ENCODE peak calls at places on chromosomes 1 and 21, in ten cellular contexts. E is skeletal muscle cell; B is myocyte; Y is DMS 273 treated with DMSO at 0.1 percent for 48 hours; C is NCI-H2029; S is foreskin fibroblast; P is NCI-H69; V is naive thymus-derived CD8-positive, alpha-beta T cell; Z is HTR-8/SVneo; J is ovary. A is an unnamed sample.
A peak's percentile ranks its signal among the peaks of the same experiment; 100 is the strongest.

GRCh38 chr1:158060001-158060400 is 66.6 kb downstream of the KIRREL1 start:
- DNase-seq in E (no peak), B (no peak), Y (peak; percentile 58), C (no peak), S (no peak), P (peak; percentile 32), V (no peak), Z (no peak), J (no peak), A (no peak)

GRCh38 chr1:19307804-19308508 is 4.0 kb downstream of the AKR7A2 start:
- DNase-seq in E (no peak), B (no peak), Y (no peak), C (no peak), S (no peak), P (no peak), V (no peak), Z (no peak), J (no peak), A (no peak)

GRCh38 chr1:184792450-184792969 is 37.9 kb upstream of the EDEM3 start:
- DNase-seq in E (peak; percentile 98), B (peak; percentile 84), Y (no peak), C (no peak), S (peak; percentile 98), P (peak; percentile 79), V (no peak), Z (peak; percentile 81), J (peak; percentile 38), A (peak; percentile 99)

GRCh38 chr1:25743164-25744139 is 56.5 kb upstream of the SELENON start:
- DNase-seq in E (peak; percentile 63), B (peak; percentile 96), Y (peak; percentile 93), C (peak; percentile 88), S (peak; percentile 58), P (peak; percentile 92), V (no peak), Z (no peak), J (peak; percentile 92), A (peak; percentile 94)

GRCh38 chr21:42724226-42724920 is 71.0 kb downstream of the PDE9A start:
- DNase-seq in E (peak; percentile 85), B (peak; percentile 89), Y (no peak), C (no peak), S (peak; percentile 95), P (no peak), V (no peak), Z (peak; percentile 85), J (no peak), A (peak; percentile 83)

GRCh38 chr1:165129568-165130164 is 226.8 kb downstream of the LMX1A start:
- DNase-seq in E (peak; percentile 1), B (peak; percentile 78), Y (peak; percentile 30), C (peak; percentile 37), S (peak; percentile 5), P (peak; percentile 96), V (no peak), Z (peak; percentile 19), J (peak; percentile 18), A (peak; percentile 9)

GRCh38 chr21:41823166-41823565 is 56.0 kb downstream of the PRDM15 start:
- DNase-seq in E (no peak), B (no peak), Y (no peak), C (peak; percentile 70), S (no peak), P (no peak), V (no peak), Z (no peak), J (no peak), A (no peak)

GRCh38 chr1:6259491-6260362 is 1.2 kb downstream of the GPR153 start:
- DNase-seq in E (peak; percentile 32), B (peak; percentile 91), Y (no peak), C (no peak), S (peak; percentile 81), P (peak; percentile 50), V (peak; percentile 86), Z (peak; percentile 81), J (peak; percentile 92), A (peak; percentile 52)

GRCh38 chr21:29215709-29216108 is 83.0 kb upstream of the BACH1 start:
- DNase-seq in E (no peak), B (no peak), Y (peak; percentile 87), C (no peak), S (peak; percentile 67), P (peak; percentile 48), V (no peak), Z (no peak), J (no peak), A (no peak)

GRCh38 chr1:182143825-182144661 is 82.5 kb upstream of the ZNF648 start:
- DNase-seq in E (peak; percentile 99), B (peak; percentile 76), Y (peak; percentile 7), C (no peak), S (peak; percentile 99), P (peak; percentile 77), V (no peak), Z (no peak), J (peak; percentile 92), A (peak; percentile 43)

GRCh38 chr21:15731243-15731613 is 1.4 kb downstream of the USP25 start:
- DNase-seq in E (no peak), B (no peak), Y (no peak), C (no peak), S (no peak), P (peak; percentile 44), V (no peak), Z (no peak), J (no peak), A (no peak)

GRCh38 chr1:222455188-222455879 is 92.6 kb downstream of the HHIPL2 start:
- DNase-seq in E (peak; percentile 81), B (peak; percentile 95), Y (peak; percentile 76), C (peak; percentile 34), S (peak; percentile 86), P (peak; percentile 88), V (peak; percentile 90), Z (peak; percentile 82), J (peak; percentile 86), A (peak; percentile 87)

GRCh38 chr21:43657355-43658093 is 1.8 kb downstream of the HSF2BP start:
- DNase-seq in E (no peak), B (no peak), Y (no peak), C (no peak), S (no peak), P (no peak), V (no peak), Z (no peak), J (peak; percentile 34), A (no peak)

GRCh38 chr1:28518745-28519341 is 13.0 kb downstream of the RCC1 start:
- DNase-seq in E (no peak), B (no peak), Y (no peak), C (no peak), S (no peak), P (no peak), V (no peak), Z (no peak), J (no peak), A (no peak)

A was measured in stromal cell of bone marrow.